ENCODE peak calls at places on chromosomes 3 and 15, in ten cellular contexts. J, X, V, I, T, U, S, Q, P and W are unnamed samples. For H3K36me3, the result is how much of the 10 kb centered on the place peaks cover.

GRCh38 chr3:173354124-173354523 is 43.4 kb upstream of the NLGN1 start:
- DNase-seq in U (no peak), J (no peak), X (no peak), Q (no peak), I (no peak), V (no peak), P (no peak), T (no peak), S (no peak), W (no peak)

GRCh38 chr15:39124925-39125625 is 455.8 kb upstream of the THBS1 start:
- DNase-seq in P (no peak), V (no peak), I (no peak), Q (no peak), U (no peak), J (no peak), S (no peak), X (no peak), T (no peak), W (no peak)

GRCh38 chr3:36695769-36696137 is 68.6 kb downstream of the DCLK3 start:
- DNase-seq in T (no peak), Q (no peak), P (no peak), V (no peak), S (no peak), I (no peak), X (no peak), J (no peak), U (no peak), W (no peak)

GRCh38 chr15:70302360-70302759 is 204.6 kb upstream of the TLE3 start:
- DNase-seq in V (no peak), P (no peak), S (no peak), Q (no peak), U (no peak), T (no peak), X (no peak), J (no peak), I (no peak), W (no peak)

GRCh38 chr3:126960604-126960995 is 22.3 kb upstream of the PLXNA1 start:
- DNase-seq in X (peak), S (peak), I (no peak), J (no peak), P (no peak), T (peak), U (no peak), V (no peak), Q (no peak), W (no peak)

GRCh38 chr3:90011136-90011535 is 903.7 kb downstream of the EPHA3 start:
- DNase-seq in V (no peak), U (no peak), P (no peak), X (no peak), J (no peak), I (no peak), Q (no peak), S (no peak), T (no peak), W (no peak)

GRCh38 chr3:113275876-113276580 is 64.7 kb downstream of the BOC start:
- DNase-seq in J (no peak), P (peak), T (peak), U (no peak), I (peak), X (no peak), Q (peak), S (no peak), V (peak), W (peak)

GRCh38 chr15:63349156-63349555 is 32.5 kb downstream of the CA12 start:
- DNase-seq in P (no peak), I (no peak), J (no peak), U (no peak), X (no peak), S (peak), V (no peak), Q (no peak), T (peak), W (no peak)

GRCh38 chr3:126341755-126342150 is 15.5 kb downstream of the KLF15 start:
- DNase-seq in J (peak), S (peak), V (no peak), I (no peak), U (no peak), Q (peak), X (peak), P (no peak), T (no peak), W (no peak)

GRCh38 chr3:140859592-140860336 is 81.9 kb upstream of the SLC25A36 start:
- DNase-seq in I (no peak), X (no peak), S (no peak), P (peak), Q (no peak), J (no peak), T (no peak), V (no peak), U (no peak), W (no peak)

GRCh38 chr3:75192065-75192658 is 472.0 kb upstream of the FRG2C start:
- DNase-seq in U (peak), J (no peak), T (no peak), S (peak), I (peak), V (peak), P (peak), X (peak), Q (peak), W (no peak)

GRCh38 chr15:33107950-33108349 is 86.6 kb downstream of the FMN1 start:
- DNase-seq in V (no peak), J (no peak), P (no peak), Q (no peak), S (no peak), T (no peak), U (no peak), X (no peak), I (no peak), W (no peak)

GRCh38 chr3:140420621-140421357 is 257.1 kb upstream of the TRIM42 start:
- DNase-seq in X (peak), I (peak), U (no peak), V (no peak), J (no peak), S (peak), T (peak), P (no peak), Q (no peak), W (no peak)

GRCh38 chr3:168024537-168024941 is 71.2 kb downstream of the GOLIM4 start:
- DNase-seq in T (no peak), P (peak), U (no peak), J (no peak), V (no peak), X (no peak), Q (no peak), S (peak), I (no peak), W (no peak)

GRCh38 chr3:36520241-36521006 is 140.1 kb downstream of the STAC start:
- DNase-seq in S (no peak), I (no peak), P (no peak), J (no peak), T (no peak), Q (no peak), U (no peak), V (no peak), X (no peak), W (no peak)

GRCh38 chr15:38553071-38553470 is 11.5 kb downstream of the RASGRP1 start:
- DNase-seq in V (no peak), Q (no peak), I (no peak), U (no peak), T (no peak), X (no peak), J (no peak), P (no peak), S (no peak), W (no peak)

GRCh38 chr3:120445654-120446053 is 5.1 kb downstream of the FSTL1 start:
- DNase-seq in X (no peak), P (no peak), S (no peak), T (no peak), V (no peak), J (no peak), Q (no peak), I (no peak), U (no peak), W (no peak)

GRCh38 chr3:126752303-126753190 is 48.5 kb downstream of the CHCHD6 start:
- DNase-seq in S (peak), Q (peak), V (peak), T (peak), I (peak), P (peak), U (peak), X (peak), J (peak), W (peak)

GRCh38 chr3:194640829-194641228 is 7.6 kb upstream of the TMEM44 start:
- DNase-seq in V (no peak), Q (no peak), U (no peak), T (no peak), I (peak), P (peak), S (no peak), J (no peak), X (no peak), W (peak)

GRCh38 chr3:134704556-134704955 is 53.7 kb upstream of the KY start:
- DNase-seq in I (no peak), T (no peak), U (no peak), S (no peak), Q (no peak), P (no peak), V (no peak), X (no peak), J (no peak), W (no peak)

GRCh38 chr15:98785796-98786581 is 137.7 kb downstream of the IGF1R start:
- DNase-seq in V (no peak), P (peak), U (no peak), X (no peak), Q (peak), J (no peak), T (peak), S (no peak), I (peak), W (no peak)

GRCh38 chr3:117786339-117786738 is 1076.8 kb downstream of the TUSC7 start:
- DNase-seq in V (no peak), P (no peak), J (no peak), Q (no peak), X (no peak), T (no peak), I (no peak), U (no peak), S (no peak), W (no peak)

GRCh38 chr3:156750191-156750873 is 75.8 kb upstream of the LEKR1 start:
- DNase-seq in X (no peak), U (no peak), T (no peak), J (no peak), P (peak), S (no peak), Q (no peak), V (no peak), I (no peak), W (peak)

GRCh38 chr3:99640214-99640851 is 1.9 kb downstream of the COL8A1 start:
- DNase-seq in S (no peak), T (no peak), J (no peak), X (no peak), P (no peak), Q (no peak), U (no peak), V (no peak), I (no peak), W (no peak)

GRCh38 chr15:39459538-39459937 is 121.3 kb upstream of the THBS1 start:
- DNase-seq in X (no peak), T (no peak), Q (no peak), V (no peak), I (no peak), P (no peak), S (no peak), J (no peak), U (no peak), W (no peak)

GRCh38 chr3:129045675-129046036 is 14.9 kb upstream of the GP9 start:
- DNase-seq in U (no peak), Q (no peak), J (no peak), S (no peak), V (no peak), I (no peak), T (no peak), P (no peak), X (no peak), W (peak)

GRCh38 chr3:66488492-66488891 is 12.3 kb downstream of the LRIG1 start:
- DNase-seq in S (no peak), T (no peak), U (no peak), I (no peak), V (no peak), Q (no peak), P (no peak), X (no peak), J (no peak), W (no peak)

GRCh38 chr3:66489577-66489976 is 11.2 kb downstream of the LRIG1 start:
- DNase-seq in U (no peak), P (no peak), T (no peak), S (no peak), Q (no peak), V (no peak), J (no peak), I (no peak), X (no peak), W (no peak)

GRCh38 chr3:66489115-66489514 is 11.7 kb downstream of the LRIG1 start:
- DNase-seq in V (no peak), T (no peak), J (no peak), I (no peak), X (no peak), U (no peak), Q (no peak), S (no peak), P (no peak), W (no peak)

GRCh38 chr3:66490984-66491383 is 9.8 kb downstream of the LRIG1 start:
- DNase-seq in J (no peak), P (no peak), V (no peak), S (no peak), U (no peak), Q (no peak), T (no peak), X (no peak), I (no peak), W (no peak)

GRCh38 chr3:66490214-66490613 is 10.6 kb downstream of the LRIG1 start:
- DNase-seq in V (peak), I (no peak), S (no peak), U (no peak), X (no peak), J (no peak), P (no peak), Q (peak), T (no peak), W (no peak)
- H3K4me3 ChIP-seq in V (no peak), I (no peak), S (no peak), U (no peak), X (no peak), J (no peak), P (no peak), Q (no peak), T (no peak), W (no peak)

GRCh38 chr15:101051291-101052030 is 132.3 kb downstream of the LRRK1 start:
- DNase-seq in I (no peak), S (no peak), V (no peak), P (no peak), Q (no peak), X (peak), J (no peak), T (no peak), U (peak), W (no peak)

GRCh38 chr15:101048191-101049011 is 129.2 kb downstream of the LRRK1 start:
- DNase-seq in Q (peak), P (no peak), J (no peak), I (no peak), S (no peak), V (no peak), U (peak), X (peak), T (peak), W (peak)

GRCh38 chr15:101050647-101051290 is 131.6 kb downstream of the LRRK1 start:
- DNase-seq in Q (peak), S (no peak), V (no peak), J (no peak), U (peak), T (no peak), P (no peak), X (peak), I (no peak), W (peak)

GRCh38 chr15:101049282-101049681 is 130.1 kb downstream of the LRRK1 start:
- DNase-seq in J (no peak), P (no peak), Q (peak), T (peak), V (no peak), I (no peak), U (no peak), X (no peak), S (no peak), W (peak)

DNA sequence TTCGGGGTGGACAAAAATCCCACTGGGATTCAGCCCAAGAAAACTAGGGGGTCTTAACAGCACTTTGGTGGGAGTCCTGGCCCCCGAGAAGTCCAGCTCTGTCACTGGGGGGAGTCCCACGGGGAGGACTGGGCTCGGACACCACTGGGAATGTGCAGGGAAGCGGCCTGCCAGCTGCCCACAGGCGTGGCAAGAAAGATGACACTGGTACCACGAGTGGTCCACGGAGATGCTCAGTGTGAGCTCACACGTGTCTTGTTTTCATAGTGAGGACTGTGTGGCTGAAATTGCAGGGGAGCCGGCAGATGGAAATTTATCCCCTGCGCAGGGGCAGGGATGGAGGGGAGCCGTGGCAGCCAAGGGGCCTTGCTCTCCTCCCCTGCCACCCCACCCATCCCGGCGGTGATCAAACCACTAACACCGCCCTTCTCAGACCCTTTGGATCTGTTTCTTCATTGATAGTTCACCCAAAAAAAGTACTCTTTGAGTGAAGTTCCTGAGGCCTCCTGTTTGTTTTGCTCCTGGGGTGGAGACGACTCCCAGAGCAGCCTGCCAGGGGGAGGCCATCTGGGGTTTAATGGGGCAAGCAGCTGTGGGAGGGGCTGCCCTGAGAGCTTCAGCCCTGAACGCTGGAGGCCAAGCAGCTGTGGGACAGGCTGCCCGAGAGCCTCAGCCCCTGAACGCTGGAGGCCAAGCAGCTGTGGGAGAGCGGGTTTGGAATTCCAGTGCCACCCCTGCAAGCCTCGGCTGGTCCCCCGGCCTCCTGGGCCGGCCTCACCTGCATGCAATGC is 130.9 kb downstream of the LRRK1 start:
- DNase-seq in T (peak), I (no peak), Q (peak), J (no peak), U (peak), V (no peak), X (peak), S (no peak), P (no peak), W (peak)
- H3K36me3 ChIP-seq in T (under half), I (under half), Q (under half), J (under half), U (under half), V (under half), X (under half), S (under half), P (under half), W (under half)

GRCh38 chr15:91694131-91694828 is 159.2 kb upstream of the SLCO3A1 start:
- DNase-seq in T (peak), J (peak), S (peak), U (no peak), V (peak), Q (peak), P (peak), I (no peak), X (no peak), W (no peak)

GRCh38 chr15:91692596-91692995 is 160.9 kb upstream of the SLCO3A1 start:
- DNase-seq in S (no peak), U (no peak), I (no peak), T (no peak), J (no peak), X (no peak), V (no peak), Q (no peak), P (no peak), W (no peak)

GRCh38 chr15:91696981-91697380 is 156.5 kb upstream of the SLCO3A1 start:
- DNase-seq in Q (no peak), S (no peak), J (no peak), V (no peak), P (no peak), I (no peak), X (no peak), T (no peak), U (no peak), W (no peak)

GRCh38 chr15:91689377-91689776 is 164.1 kb upstream of the SLCO3A1 start:
- DNase-seq in Q (no peak), U (no peak), S (no peak), I (no peak), T (no peak), V (no peak), J (no peak), X (no peak), P (no peak), W (no peak)

DNA sequence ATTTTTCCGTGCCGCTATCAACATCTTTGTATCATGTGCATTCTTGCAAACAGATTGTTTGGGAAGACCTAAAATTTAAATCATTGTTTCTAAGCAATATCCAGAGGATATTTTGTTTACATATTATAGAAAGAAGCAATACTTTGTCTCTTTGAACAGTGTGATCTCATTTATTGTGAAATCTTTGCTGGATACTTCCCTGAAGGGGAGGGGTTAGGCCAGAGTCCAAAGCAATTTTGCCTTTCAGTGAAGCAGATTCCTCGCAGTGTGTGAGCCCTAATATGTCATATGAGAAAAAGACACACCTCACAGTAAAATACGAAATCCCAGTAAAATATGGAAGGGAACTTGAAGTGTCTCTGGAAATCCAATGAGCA is 158.7 kb upstream of the SLCO3A1 start:
- DNase-seq in J (peak), X (peak), V (peak), S (peak), Q (peak), P (peak), U (peak), T (peak), I (peak), W (no peak)
- H3K4me3 ChIP-seq in J (peak), X (peak), V (peak), S (no peak), Q (peak), P (no peak), U (no peak), T (peak), I (no peak), W (no peak)

DNA sequence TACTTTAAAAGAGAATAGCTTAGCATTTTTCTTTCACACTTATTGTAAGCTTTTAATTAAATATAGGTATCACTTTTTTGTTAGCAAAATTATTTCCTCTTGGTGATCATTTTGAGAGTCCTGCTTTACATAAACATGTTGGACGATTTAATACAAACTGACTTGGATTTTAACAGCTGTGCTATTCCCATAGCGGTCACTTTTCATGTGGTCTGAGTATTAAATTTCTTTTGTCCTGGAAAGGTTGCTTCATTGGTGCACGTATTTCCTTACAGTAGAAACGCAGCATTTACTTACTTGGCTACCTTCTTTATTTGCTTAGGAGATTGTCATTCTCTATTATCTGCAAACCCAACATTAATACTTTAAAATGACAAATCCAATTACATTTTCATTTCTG is 109.4 kb downstream of the ATG7 start:
- DNase-seq in U (no peak), X (no peak), Q (no peak), V (no peak), S (no peak), T (no peak), P (no peak), J (no peak), I (no peak), W (no peak)
- H3K36me3 ChIP-seq in U (under half), X (under half), Q (under half), V (under half), S (under half), T (under half), P (under half), J (under half), I (under half), W (under half)

GRCh38 chr15:78340243-78341056 is at the start of gene CRABP1:
- DNase-seq in I (no peak), U (no peak), X (no peak), T (no peak), J (no peak), P (no peak), S (no peak), V (no peak), Q (no peak), W (peak)
- H3K4me3 ChIP-seq in I (no peak), U (no peak), X (peak), T (no peak), J (no peak), P (peak), S (no peak), V (peak), Q (no peak), W (peak)

DNA sequence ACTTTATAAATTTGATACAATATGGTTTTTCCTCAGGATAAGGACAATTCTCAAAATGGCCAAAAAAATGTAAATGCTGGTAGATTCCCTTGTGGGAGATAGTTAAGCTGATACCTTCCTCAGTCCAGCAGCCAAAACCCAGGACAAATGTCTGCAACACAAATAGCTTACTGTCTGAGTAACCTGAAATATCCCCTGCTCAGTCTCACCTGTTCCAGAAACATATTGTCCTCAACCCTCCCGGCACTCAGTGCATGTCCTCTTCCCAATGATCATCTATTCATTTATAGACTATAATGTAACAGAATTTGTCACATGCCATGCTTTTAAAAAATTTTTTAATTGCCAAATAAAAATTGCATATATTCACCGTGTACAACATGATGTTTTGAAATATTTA is 12.2 kb downstream of the RBSN start:
- DNase-seq in J (no peak), I (no peak), P (no peak), X (no peak), U (no peak), Q (no peak), V (no peak), T (no peak), S (no peak), W (no peak)
- H3K36me3 ChIP-seq in J (under half), I (under half), P (half or more), X (under half), U (under half), Q (under half), V (under half), T (half or more), S (under half), W (under half)